ENCODE peak calls at places on chromosome 16, in eight cellular contexts. One of them, this sample, is unnamed.

GRCh38 chr16:73771196-73771595 is 525.4 kb upstream of the PSMD7 start:
- DNase-seq in brain microvascular endothelial cell: peak; percentile 15
- DNase-seq in pancreas: no peak
- DNase-seq in body of pancreas: no peak
- DNase-seq in gastrocnemius medialis: no peak
- DNase-seq in GM12878: no peak
- DNase-seq in upper lobe of right lung: no peak
- DNase-seq in aorta: no peak
- DNase-seq in this sample: no peak

GRCh38 chr16:12729448-12729847 is 74.2 kb downstream of the CPPED1 start:
- DNase-seq in body of pancreas: no peak
- DNase-seq in brain microvascular endothelial cell: peak; percentile 70
- DNase-seq in upper lobe of right lung: no peak
- DNase-seq in GM12878: no peak
- DNase-seq in aorta: no peak
- DNase-seq in pancreas: no peak
- DNase-seq in gastrocnemius medialis: no peak
- DNase-seq in this sample: no peak

GRCh38 chr16:27723711-27724490 is 174.0 kb downstream of the KATNIP start:
- DNase-seq in upper lobe of right lung: no peak
- DNase-seq in body of pancreas: no peak
- DNase-seq in GM12878: no peak
- DNase-seq in pancreas: no peak
- DNase-seq in gastrocnemius medialis: no peak
- DNase-seq in brain microvascular endothelial cell: no peak
- DNase-seq in aorta: no peak
- DNase-seq in this sample: peak; percentile 50

GRCh38 chr16:2224183-2224486 is 744 bp downstream of the E4F1 start:
- DNase-seq in body of pancreas: no peak
- DNase-seq in pancreas: no peak
- DNase-seq in GM12878: no peak
- DNase-seq in aorta: no peak
- DNase-seq in gastrocnemius medialis: no peak
- DNase-seq in upper lobe of right lung: no peak
- DNase-seq in brain microvascular endothelial cell: peak; percentile 24
- DNase-seq in this sample: no peak

GRCh38 chr16:57166951-57167350 is 18.9 kb downstream of the PSME3IP1 start:
- DNase-seq in brain microvascular endothelial cell: peak; percentile 14
- DNase-seq in body of pancreas: no peak
- DNase-seq in GM12878: no peak
- DNase-seq in pancreas: no peak
- DNase-seq in aorta: no peak
- DNase-seq in upper lobe of right lung: no peak
- DNase-seq in gastrocnemius medialis: no peak
- DNase-seq in this sample: no peak

GRCh38 chr16:82259731-82260130 is 89.7 kb upstream of the MPHOSPH6 start:
- DNase-seq in body of pancreas: no peak
- DNase-seq in brain microvascular endothelial cell: no peak
- DNase-seq in aorta: no peak
- DNase-seq in gastrocnemius medialis: no peak
- DNase-seq in pancreas: no peak
- DNase-seq in GM12878: no peak
- DNase-seq in upper lobe of right lung: no peak
- DNase-seq in this sample: no peak

GRCh38 chr16:86198201-86199118 is 299.5 kb downstream of the IRF8 start:
- DNase-seq in aorta: no peak
- DNase-seq in pancreas: no peak
- DNase-seq in brain microvascular endothelial cell: no peak
- DNase-seq in GM12878: no peak
- DNase-seq in body of pancreas: no peak
- DNase-seq in upper lobe of right lung: no peak
- DNase-seq in gastrocnemius medialis: no peak
- DNase-seq in this sample: peak; percentile 76

GRCh38 chr16:51389881-51390280 is 238.8 kb upstream of the SALL1 start:
- DNase-seq in GM12878: no peak
- DNase-seq in body of pancreas: no peak
- DNase-seq in pancreas: no peak
- DNase-seq in upper lobe of right lung: no peak
- DNase-seq in brain microvascular endothelial cell: no peak
- DNase-seq in gastrocnemius medialis: no peak
- DNase-seq in aorta: no peak
- DNase-seq in this sample: no peak

GRCh38 chr16:8254425-8254824 is 335.9 kb downstream of the TMEM114 start:
- DNase-seq in pancreas: no peak
- DNase-seq in gastrocnemius medialis: no peak
- DNase-seq in GM12878: no peak
- DNase-seq in body of pancreas: no peak
- DNase-seq in aorta: no peak
- DNase-seq in brain microvascular endothelial cell: no peak
- DNase-seq in upper lobe of right lung: no peak
- DNase-seq in this sample: no peak

GRCh38 chr16:52552643-52553042 is 5.7 kb upstream of the TOX3 start:
- DNase-seq in gastrocnemius medialis: no peak
- DNase-seq in GM12878: no peak
- DNase-seq in aorta: no peak
- DNase-seq in body of pancreas: no peak
- DNase-seq in upper lobe of right lung: no peak
- DNase-seq in pancreas: no peak
- DNase-seq in brain microvascular endothelial cell: no peak
- DNase-seq in this sample: peak; percentile 50

GRCh38 chr16:1640261-1640956 is 28.2 kb downstream of the CRAMP1 start:
- DNase-seq in aorta: no peak
- DNase-seq in upper lobe of right lung: no peak
- DNase-seq in GM12878: no peak
- DNase-seq in pancreas: no peak
- DNase-seq in body of pancreas: no peak
- DNase-seq in gastrocnemius medialis: no peak
- DNase-seq in brain microvascular endothelial cell: no peak
- DNase-seq in this sample: no peak

GRCh38 chr16:4401510-4401909 is 14.9 kb downstream of the CORO7 start:
- DNase-seq in aorta: no peak
- DNase-seq in gastrocnemius medialis: no peak
- DNase-seq in upper lobe of right lung: no peak
- DNase-seq in pancreas: no peak
- DNase-seq in body of pancreas: no peak
- DNase-seq in GM12878: no peak
- DNase-seq in brain microvascular endothelial cell: no peak
- DNase-seq in this sample: no peak

GRCh38 chr16:85369741-85370528 is 243.2 kb upstream of the GSE1 start:
- DNase-seq in gastrocnemius medialis: no peak
- DNase-seq in body of pancreas: peak; percentile 74
- DNase-seq in aorta: peak; percentile 75
- DNase-seq in brain microvascular endothelial cell: peak; percentile 47
- DNase-seq in pancreas: peak; percentile 85
- DNase-seq in upper lobe of right lung: peak; percentile 82
- DNase-seq in GM12878: no peak
- DNase-seq in this sample: peak; percentile 37

GRCh38 chr16:67443299-67443698 is 12.4 kb downstream of the HSD11B2 start:
- DNase-seq in gastrocnemius medialis: peak; percentile 65
- DNase-seq in brain microvascular endothelial cell: no peak
- DNase-seq in aorta: peak; percentile 64
- DNase-seq in pancreas: no peak
- DNase-seq in body of pancreas: peak; percentile 41
- DNase-seq in upper lobe of right lung: no peak
- DNase-seq in GM12878: no peak
- DNase-seq in this sample: no peak
- H3K27ac ChIP-seq in gastrocnemius medialis: peak overlapping the region; percentile 11
- H3K27ac ChIP-seq in brain microvascular endothelial cell: no peak overlapping the region
- H3K27ac ChIP-seq in aorta: no peak overlapping the region
- H3K27ac ChIP-seq in pancreas: no peak overlapping the region
- H3K27ac ChIP-seq in body of pancreas: peak overlapping the region; percentile 69
- H3K27ac ChIP-seq in upper lobe of right lung: peak overlapping the region; percentile 45
- H3K27ac ChIP-seq in GM12878: no peak overlapping the region
- H3K27ac ChIP-seq in this sample: no peak overlapping the region

GRCh38 chr16:21222495-21223337 is 10.8 kb upstream of the ANKS4B start:
- DNase-seq in pancreas: no peak
- DNase-seq in upper lobe of right lung: no peak
- DNase-seq in GM12878: no peak
- DNase-seq in brain microvascular endothelial cell: no peak
- DNase-seq in gastrocnemius medialis: no peak
- DNase-seq in body of pancreas: no peak
- DNase-seq in aorta: no peak
- DNase-seq in this sample: no peak
- H3K27ac ChIP-seq in pancreas: no peak overlapping the region
- H3K27ac ChIP-seq in upper lobe of right lung: peak overlapping the region; percentile 24
- H3K27ac ChIP-seq in GM12878: no peak overlapping the region
- H3K27ac ChIP-seq in brain microvascular endothelial cell: no peak overlapping the region
- H3K27ac ChIP-seq in gastrocnemius medialis: no peak overlapping the region
- H3K27ac ChIP-seq in body of pancreas: no peak overlapping the region
- H3K27ac ChIP-seq in aorta: no peak overlapping the region
- H3K27ac ChIP-seq in this sample: no peak overlapping the region

GRCh38 chr16:26058326-26058725 is 366.6 kb downstream of the HS3ST4 start:
- DNase-seq in brain microvascular endothelial cell: no peak
- DNase-seq in body of pancreas: no peak
- DNase-seq in GM12878: no peak
- DNase-seq in aorta: no peak
- DNase-seq in upper lobe of right lung: no peak
- DNase-seq in gastrocnemius medialis: no peak
- DNase-seq in pancreas: no peak
- DNase-seq in this sample: no peak
- H3K27ac ChIP-seq in brain microvascular endothelial cell: no peak overlapping the region
- H3K27ac ChIP-seq in body of pancreas: no peak overlapping the region
- H3K27ac ChIP-seq in GM12878: no peak overlapping the region
- H3K27ac ChIP-seq in aorta: no peak overlapping the region
- H3K27ac ChIP-seq in upper lobe of right lung: no peak overlapping the region
- H3K27ac ChIP-seq in gastrocnemius medialis: no peak overlapping the region
- H3K27ac ChIP-seq in pancreas: no peak overlapping the region
- H3K27ac ChIP-seq in this sample: no peak overlapping the region

DNA sequence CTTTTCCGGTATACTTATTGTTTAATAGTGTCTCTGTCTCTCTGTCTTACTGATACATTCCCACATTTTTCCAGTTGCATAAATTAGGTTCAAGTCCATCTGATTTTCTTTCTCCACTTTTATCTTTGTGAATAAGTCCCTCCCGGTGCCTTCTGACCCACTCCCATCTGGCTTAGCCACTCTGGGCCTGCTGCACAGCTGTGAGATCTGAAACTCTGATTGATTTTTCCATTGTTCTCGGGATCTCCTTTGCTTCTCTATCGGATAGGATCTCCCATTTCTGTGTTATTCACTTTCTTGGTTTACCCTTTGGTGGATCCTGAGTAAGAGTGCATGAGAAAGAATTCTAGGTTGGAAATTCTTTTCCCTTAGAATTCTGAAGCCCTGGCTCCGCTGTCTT is 8.6 kb downstream of the UTP4 start:
- DNase-seq in body of pancreas: no peak
- DNase-seq in gastrocnemius medialis: no peak
- DNase-seq in GM12878: no peak
- DNase-seq in upper lobe of right lung: no peak
- DNase-seq in brain microvascular endothelial cell: no peak
- DNase-seq in aorta: no peak
- DNase-seq in pancreas: no peak
- DNase-seq in this sample: no peak
- H3K27ac ChIP-seq in body of pancreas: no peak overlapping the region
- H3K27ac ChIP-seq in gastrocnemius medialis: no peak overlapping the region
- H3K27ac ChIP-seq in GM12878: no peak overlapping the region
- H3K27ac ChIP-seq in upper lobe of right lung: no peak overlapping the region
- H3K27ac ChIP-seq in brain microvascular endothelial cell: no peak overlapping the region
- H3K27ac ChIP-seq in aorta: no peak overlapping the region
- H3K27ac ChIP-seq in pancreas: no peak overlapping the region
- H3K27ac ChIP-seq in this sample: no peak overlapping the region

GRCh38 chr16:23905027-23905426 is 69.2 kb downstream of the PRKCB start:
- DNase-seq in brain microvascular endothelial cell: peak; percentile 66
- DNase-seq in pancreas: no peak
- DNase-seq in aorta: peak; percentile 66
- DNase-seq in upper lobe of right lung: no peak
- DNase-seq in gastrocnemius medialis: no peak
- DNase-seq in body of pancreas: no peak
- DNase-seq in GM12878: no peak
- DNase-seq in this sample: no peak
- H3K27ac ChIP-seq in brain microvascular endothelial cell: no peak overlapping the region
- H3K27ac ChIP-seq in pancreas: no peak overlapping the region
- H3K27ac ChIP-seq in aorta: no peak overlapping the region
- H3K27ac ChIP-seq in upper lobe of right lung: no peak overlapping the region
- H3K27ac ChIP-seq in gastrocnemius medialis: no peak overlapping the region
- H3K27ac ChIP-seq in body of pancreas: no peak overlapping the region
- H3K27ac ChIP-seq in GM12878: no peak overlapping the region
- H3K27ac ChIP-seq in this sample: no peak overlapping the region

GRCh38 chr16:79971237-79971572 is 370.7 kb upstream of the MAF start:
- DNase-seq in brain microvascular endothelial cell: no peak
- DNase-seq in body of pancreas: no peak
- DNase-seq in upper lobe of right lung: no peak
- DNase-seq in pancreas: no peak
- DNase-seq in GM12878: no peak
- DNase-seq in gastrocnemius medialis: no peak
- DNase-seq in aorta: no peak
- DNase-seq in this sample: no peak

GRCh38 chr16:79969458-79969857 is 368.9 kb upstream of the MAF start:
- DNase-seq in brain microvascular endothelial cell: no peak
- DNase-seq in pancreas: no peak
- DNase-seq in aorta: no peak
- DNase-seq in gastrocnemius medialis: no peak
- DNase-seq in body of pancreas: no peak
- DNase-seq in GM12878: no peak
- DNase-seq in upper lobe of right lung: no peak
- DNase-seq in this sample: no peak

GRCh38 chr16:79972053-79972704 is 371.6 kb upstream of the MAF start:
- DNase-seq in gastrocnemius medialis: peak; percentile 25
- DNase-seq in GM12878: no peak
- DNase-seq in brain microvascular endothelial cell: no peak
- DNase-seq in upper lobe of right lung: no peak
- DNase-seq in aorta: no peak
- DNase-seq in pancreas: no peak
- DNase-seq in body of pancreas: no peak
- DNase-seq in this sample: no peak

GRCh38 chr16:79970551-79971236 is 370.2 kb upstream of the MAF start:
- DNase-seq in aorta: peak; percentile 45
- DNase-seq in gastrocnemius medialis: peak; percentile 71
- DNase-seq in upper lobe of right lung: no peak
- DNase-seq in body of pancreas: peak; percentile 11
- DNase-seq in brain microvascular endothelial cell: no peak
- DNase-seq in GM12878: no peak
- DNase-seq in pancreas: no peak
- DNase-seq in this sample: no peak

DNA sequence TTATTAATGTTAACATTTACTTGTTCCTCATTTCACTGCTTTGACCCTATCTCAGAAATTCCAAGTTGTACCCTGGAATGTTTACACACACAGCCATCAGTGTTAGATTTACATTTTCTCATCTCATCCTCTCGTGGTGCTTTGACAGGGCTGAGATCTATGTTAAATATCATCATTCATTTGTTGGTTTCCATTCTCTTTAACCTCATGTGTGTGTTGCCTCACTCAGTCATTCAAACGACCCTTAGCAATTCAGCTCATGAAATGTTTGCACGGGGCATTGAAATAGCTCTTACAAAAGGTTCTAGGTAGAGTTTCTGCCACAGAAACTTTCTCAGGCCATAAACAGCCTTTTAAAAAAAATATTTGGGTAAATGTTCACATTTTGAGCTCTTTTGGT is 369.6 kb upstream of the MAF start:
- DNase-seq in aorta: no peak
- DNase-seq in GM12878: no peak
- DNase-seq in upper lobe of right lung: no peak
- DNase-seq in pancreas: no peak
- DNase-seq in brain microvascular endothelial cell: no peak
- DNase-seq in gastrocnemius medialis: no peak
- DNase-seq in body of pancreas: no peak
- DNase-seq in this sample: no peak
- H3K27ac ChIP-seq in aorta: no peak overlapping the region
- H3K27ac ChIP-seq in GM12878: no peak overlapping the region
- H3K27ac ChIP-seq in upper lobe of right lung: no peak overlapping the region
- H3K27ac ChIP-seq in pancreas: no peak overlapping the region
- H3K27ac ChIP-seq in brain microvascular endothelial cell: no peak overlapping the region
- H3K27ac ChIP-seq in gastrocnemius medialis: no peak overlapping the region
- H3K27ac ChIP-seq in body of pancreas: no peak overlapping the region
- H3K27ac ChIP-seq in this sample: no peak overlapping the region

GRCh38 chr16:10087151-10087550 is 95.1 kb downstream of the GRIN2A start:
- DNase-seq in upper lobe of right lung: no peak
- DNase-seq in aorta: no peak
- DNase-seq in brain microvascular endothelial cell: no peak
- DNase-seq in body of pancreas: no peak
- DNase-seq in gastrocnemius medialis: no peak
- DNase-seq in pancreas: no peak
- DNase-seq in GM12878: no peak
- DNase-seq in this sample: no peak
- H3K27ac ChIP-seq in upper lobe of right lung: no peak overlapping the region
- H3K27ac ChIP-seq in aorta: no peak overlapping the region
- H3K27ac ChIP-seq in brain microvascular endothelial cell: no peak overlapping the region
- H3K27ac ChIP-seq in body of pancreas: no peak overlapping the region
- H3K27ac ChIP-seq in gastrocnemius medialis: no peak overlapping the region
- H3K27ac ChIP-seq in pancreas: no peak overlapping the region
- H3K27ac ChIP-seq in GM12878: no peak overlapping the region
- H3K27ac ChIP-seq in this sample: no peak overlapping the region